ENCODE peak calls at places on chromosomes 16 and 17, in nine cellular contexts. One of them, this sample, is unnamed.

GRCh38 chr17:16091773-16092172 is 92.1 kb downstream of the TTC19 start:
- DNase-seq in body of pancreas: no peak
- DNase-seq in IMR-90: no peak
- DNase-seq in AG10803: no peak
- DNase-seq in heart right ventricle: no peak
- DNase-seq in fibroblast of the aortic adventitia: no peak
- DNase-seq in H9: no peak
- DNase-seq in H1: no peak
- DNase-seq in SK-N-SH: no peak
- DNase-seq in this sample: no peak

GRCh38 chr16:69787883-69788282 is 25.8 kb downstream of the WWP2 start:
- DNase-seq in body of pancreas: no peak
- DNase-seq in IMR-90: no peak
- DNase-seq in AG10803: no peak
- DNase-seq in heart right ventricle: no peak
- DNase-seq in fibroblast of the aortic adventitia: no peak
- DNase-seq in H9: no peak
- DNase-seq in H1: no peak
- DNase-seq in SK-N-SH: no peak
- DNase-seq in this sample: no peak

GRCh38 chr17:20952183-20952582 is 90.6 kb downstream of the USP22 start:
- DNase-seq in body of pancreas: no peak
- DNase-seq in IMR-90: no peak
- DNase-seq in AG10803: no peak
- DNase-seq in heart right ventricle: no peak
- DNase-seq in fibroblast of the aortic adventitia: no peak
- DNase-seq in H9: no peak
- DNase-seq in H1: no peak
- DNase-seq in SK-N-SH: no peak
- DNase-seq in this sample: no peak

GRCh38 chr17:8944083-8944482 is 21.4 kb downstream of the PIK3R5 start:
- DNase-seq in body of pancreas: no peak
- DNase-seq in IMR-90: no peak
- DNase-seq in AG10803: no peak
- DNase-seq in heart right ventricle: no peak
- DNase-seq in fibroblast of the aortic adventitia: no peak
- DNase-seq in H9: no peak
- DNase-seq in H1: no peak
- DNase-seq in SK-N-SH: no peak
- DNase-seq in this sample: no peak

GRCh38 chr16:89811321-89811720 is 5.1 kb downstream of the FANCA start:
- DNase-seq in body of pancreas: no peak
- DNase-seq in IMR-90: no peak
- DNase-seq in AG10803: no peak
- DNase-seq in heart right ventricle: no peak
- DNase-seq in fibroblast of the aortic adventitia: no peak
- DNase-seq in H9: no peak
- DNase-seq in H1: no peak
- DNase-seq in SK-N-SH: no peak
- DNase-seq in this sample: no peak

GRCh38 chr17:34798581-34798980 is 162.7 kb downstream of the CCT6B start:
- DNase-seq in body of pancreas: no peak
- DNase-seq in IMR-90: no peak
- DNase-seq in AG10803: no peak
- DNase-seq in heart right ventricle: no peak
- DNase-seq in fibroblast of the aortic adventitia: no peak
- DNase-seq in H9: peak
- DNase-seq in H1: no peak
- DNase-seq in SK-N-SH: no peak
- DNase-seq in this sample: no peak

GRCh38 chr16:46961373-46962353 is 11.8 kb downstream of the DNAJA2 start:
- DNase-seq in body of pancreas: no peak
- DNase-seq in IMR-90: peak
- DNase-seq in AG10803: peak
- DNase-seq in heart right ventricle: no peak
- DNase-seq in fibroblast of the aortic adventitia: peak
- DNase-seq in H9: no peak
- DNase-seq in H1: no peak
- DNase-seq in SK-N-SH: no peak
- DNase-seq in this sample: no peak

GRCh38 chr16:8376430-8376829 is 213.9 kb downstream of the TMEM114 start:
- DNase-seq in body of pancreas: no peak
- DNase-seq in IMR-90: no peak
- DNase-seq in AG10803: no peak
- DNase-seq in heart right ventricle: no peak
- DNase-seq in fibroblast of the aortic adventitia: no peak
- DNase-seq in H9: no peak
- DNase-seq in H1: no peak
- DNase-seq in SK-N-SH: no peak
- DNase-seq in this sample: no peak

GRCh38 chr16:21703589-21704174 is 39.9 kb downstream of the OTOA start:
- DNase-seq in body of pancreas: no peak
- DNase-seq in IMR-90: no peak
- DNase-seq in AG10803: no peak
- DNase-seq in heart right ventricle: no peak
- DNase-seq in fibroblast of the aortic adventitia: no peak
- DNase-seq in H9: no peak
- DNase-seq in H1: no peak
- DNase-seq in SK-N-SH: no peak
- DNase-seq in this sample: no peak

GRCh38 chr16:73793286-73793685 is 503.3 kb upstream of the PSMD7 start:
- DNase-seq in body of pancreas: no peak
- DNase-seq in IMR-90: no peak
- DNase-seq in AG10803: no peak
- DNase-seq in heart right ventricle: no peak
- DNase-seq in fibroblast of the aortic adventitia: no peak
- DNase-seq in H9: no peak
- DNase-seq in H1: no peak
- DNase-seq in SK-N-SH: no peak
- DNase-seq in this sample: no peak

GRCh38 chr17:20253323-20253722 is 214.0 kb downstream of the LGALS9B start:
- DNase-seq in body of pancreas: no peak
- DNase-seq in IMR-90: peak
- DNase-seq in AG10803: no peak
- DNase-seq in heart right ventricle: no peak
- DNase-seq in fibroblast of the aortic adventitia: no peak
- DNase-seq in H9: no peak
- DNase-seq in H1: no peak
- DNase-seq in SK-N-SH: no peak
- DNase-seq in this sample: no peak

GRCh38 chr17:71176928-71177443 is 943.8 kb upstream of the SOX9 start:
- DNase-seq in body of pancreas: no peak
- DNase-seq in IMR-90: no peak
- DNase-seq in AG10803: no peak
- DNase-seq in heart right ventricle: no peak
- DNase-seq in fibroblast of the aortic adventitia: no peak
- DNase-seq in H9: no peak
- DNase-seq in H1: no peak
- DNase-seq in SK-N-SH: no peak
- DNase-seq in this sample: no peak

DNA sequence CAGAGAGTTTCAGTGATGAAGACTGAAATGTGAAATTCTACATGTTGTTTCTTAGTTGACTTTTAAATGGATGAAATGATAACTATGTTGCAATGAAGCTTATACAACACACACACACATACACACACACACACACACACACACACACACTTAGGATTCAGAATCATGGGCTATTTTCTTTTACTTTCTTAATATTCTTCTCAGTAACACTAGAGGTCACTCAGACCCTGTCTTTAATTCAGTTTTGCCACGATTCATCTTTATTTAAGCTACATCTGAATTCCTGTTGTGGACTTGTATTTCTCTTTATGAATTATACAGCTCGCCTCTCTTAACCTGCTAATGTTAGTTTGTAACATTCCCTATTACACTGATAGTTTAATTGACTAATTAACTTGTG is 109.6 kb upstream of the GOT2 start:
- DNase-seq in body of pancreas: no peak
- DNase-seq in IMR-90: peak
- DNase-seq in AG10803: peak
- DNase-seq in heart right ventricle: no peak
- DNase-seq in fibroblast of the aortic adventitia: peak
- DNase-seq in H9: no peak
- DNase-seq in H1: no peak
- DNase-seq in SK-N-SH: peak
- DNase-seq in this sample: no peak
- TF ChIP-seq CTCF in body of pancreas: peak
- TF ChIP-seq CTCF in IMR-90: peak
- TF ChIP-seq CTCF in AG10803: peak
- TF ChIP-seq CTCF in heart right ventricle: no peak
- TF ChIP-seq CTCF in fibroblast of the aortic adventitia: no peak
- TF ChIP-seq CTCF in H9: peak
- TF ChIP-seq CTCF in H1: peak
- TF ChIP-seq CTCF in SK-N-SH: peak
- TF ChIP-seq CTCF in this sample: no peak

DNA sequence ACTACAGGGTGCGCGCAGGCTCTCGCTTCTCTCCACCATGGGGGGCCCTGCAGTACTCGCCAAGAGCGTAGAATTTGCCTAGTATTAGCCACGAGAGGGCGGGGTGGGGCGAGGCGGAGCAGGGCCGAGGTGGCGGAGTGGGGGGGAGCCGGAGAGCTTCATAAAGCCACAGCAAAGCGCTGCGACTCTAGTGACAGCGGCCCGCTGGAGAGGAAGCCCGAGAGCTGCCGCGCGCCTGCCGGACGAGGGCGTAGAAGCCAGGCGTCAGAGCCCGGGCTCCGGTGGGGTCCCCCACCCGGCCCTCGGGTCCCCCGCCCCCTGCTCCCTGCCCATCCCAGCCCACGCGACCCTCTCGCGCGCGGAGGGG is at the start of gene TBX21:
- DNase-seq in body of pancreas: peak
- DNase-seq in IMR-90: no peak
- DNase-seq in AG10803: peak
- DNase-seq in heart right ventricle: peak
- DNase-seq in fibroblast of the aortic adventitia: no peak
- DNase-seq in H9: peak
- DNase-seq in H1: peak
- DNase-seq in SK-N-SH: peak
- DNase-seq in this sample: peak
- TF ChIP-seq CTCF in body of pancreas: no peak
- TF ChIP-seq CTCF in IMR-90: peak
- TF ChIP-seq CTCF in AG10803: peak
- TF ChIP-seq CTCF in heart right ventricle: peak
- TF ChIP-seq CTCF in fibroblast of the aortic adventitia: no peak
- TF ChIP-seq CTCF in H9: peak
- TF ChIP-seq CTCF in H1: no peak
- TF ChIP-seq CTCF in SK-N-SH: peak
- TF ChIP-seq CTCF in this sample: no peak

DNA sequence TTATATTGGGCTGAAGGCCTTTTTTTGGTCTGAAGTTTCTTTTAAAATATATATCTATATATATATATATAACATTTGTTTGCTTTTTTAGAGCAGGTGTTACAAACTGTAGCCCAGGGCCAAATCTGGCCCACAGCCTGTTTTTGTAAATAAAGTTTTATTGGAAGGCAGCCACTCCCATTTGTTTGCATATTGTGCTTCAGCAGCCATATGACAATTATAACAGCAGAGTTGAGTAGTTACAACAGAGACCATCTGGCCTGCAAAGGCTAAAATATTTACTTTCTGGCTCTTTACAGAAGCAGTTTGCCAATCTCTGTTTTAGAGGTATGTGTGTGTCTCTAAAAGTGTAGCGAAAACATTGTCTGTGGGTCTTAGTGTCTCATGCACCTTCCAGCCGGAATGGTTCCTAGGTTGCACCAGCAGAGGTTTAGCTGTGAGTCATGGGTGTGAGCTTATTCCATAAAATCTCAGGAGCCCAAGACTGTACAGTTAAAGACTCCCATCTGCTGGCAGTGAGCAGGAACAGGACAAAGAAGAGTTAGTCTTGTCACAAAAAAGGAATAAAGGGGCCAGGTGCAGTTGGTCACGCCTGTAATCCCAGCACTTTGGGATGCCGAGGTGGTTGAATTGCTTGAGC is 23.8 kb downstream of the LCMT1 start:
- DNase-seq in body of pancreas: no peak
- DNase-seq in IMR-90: peak
- DNase-seq in AG10803: peak
- DNase-seq in heart right ventricle: no peak
- DNase-seq in fibroblast of the aortic adventitia: peak
- DNase-seq in H9: no peak
- DNase-seq in H1: no peak
- DNase-seq in SK-N-SH: no peak
- DNase-seq in this sample: no peak
- TF ChIP-seq CTCF in body of pancreas: no peak
- TF ChIP-seq CTCF in IMR-90: peak
- TF ChIP-seq CTCF in AG10803: peak
- TF ChIP-seq CTCF in heart right ventricle: no peak
- TF ChIP-seq CTCF in fibroblast of the aortic adventitia: peak
- TF ChIP-seq CTCF in H9: no peak
- TF ChIP-seq CTCF in H1: no peak
- TF ChIP-seq CTCF in SK-N-SH: peak
- TF ChIP-seq CTCF in this sample: no peak

GRCh38 chr17:49557204-49558024 is 18.3 kb upstream of the NXPH3 start:
- DNase-seq in body of pancreas: peak
- DNase-seq in IMR-90: peak
- DNase-seq in AG10803: peak
- DNase-seq in heart right ventricle: no peak
- DNase-seq in fibroblast of the aortic adventitia: peak
- DNase-seq in H9: peak
- DNase-seq in H1: peak
- DNase-seq in SK-N-SH: peak
- DNase-seq in this sample: no peak

GRCh38 chr17:49554694-49555494 is 20.8 kb upstream of the NXPH3 start:
- DNase-seq in body of pancreas: no peak
- DNase-seq in IMR-90: no peak
- DNase-seq in AG10803: no peak
- DNase-seq in heart right ventricle: no peak
- DNase-seq in fibroblast of the aortic adventitia: no peak
- DNase-seq in H9: no peak
- DNase-seq in H1: no peak
- DNase-seq in SK-N-SH: peak
- DNase-seq in this sample: no peak

GRCh38 chr17:49556183-49556943 is 19.3 kb upstream of the NXPH3 start:
- DNase-seq in body of pancreas: peak
- DNase-seq in IMR-90: peak
- DNase-seq in AG10803: peak
- DNase-seq in heart right ventricle: peak
- DNase-seq in fibroblast of the aortic adventitia: peak
- DNase-seq in H9: peak
- DNase-seq in H1: peak
- DNase-seq in SK-N-SH: peak
- DNase-seq in this sample: peak

GRCh38 chr17:49553676-49554335 is 21.9 kb upstream of the NXPH3 start:
- DNase-seq in body of pancreas: no peak
- DNase-seq in IMR-90: no peak
- DNase-seq in AG10803: no peak
- DNase-seq in heart right ventricle: no peak
- DNase-seq in fibroblast of the aortic adventitia: no peak
- DNase-seq in H9: no peak
- DNase-seq in H1: no peak
- DNase-seq in SK-N-SH: peak
- DNase-seq in this sample: no peak

DNA sequence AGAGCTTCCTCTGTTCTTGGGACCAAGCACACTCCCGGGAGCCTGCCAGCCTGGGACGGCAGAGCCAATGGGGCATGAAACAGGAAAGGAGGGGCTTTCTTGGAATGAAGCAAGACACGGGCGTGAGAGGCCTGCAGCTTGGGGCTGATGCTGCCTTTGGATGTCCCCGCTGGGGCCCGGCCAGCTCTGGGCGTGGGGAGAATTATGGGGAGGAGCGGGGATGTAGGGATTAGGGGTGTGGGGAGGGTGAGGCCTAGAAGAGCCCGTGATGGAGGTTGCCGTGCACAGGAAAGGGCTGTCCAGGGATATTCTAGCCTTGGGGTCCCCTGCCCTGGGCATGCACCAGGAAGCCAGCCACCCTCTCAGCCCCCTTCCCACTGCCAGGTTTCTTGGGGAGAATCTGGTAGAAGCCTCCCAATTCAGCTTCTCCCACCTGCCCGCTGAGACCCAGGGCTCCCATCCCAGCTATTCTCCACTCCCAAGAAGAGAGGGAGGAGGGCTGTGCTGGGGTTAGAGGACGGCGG is 20.1 kb upstream of the NXPH3 start:
- DNase-seq in body of pancreas: no peak
- DNase-seq in IMR-90: no peak
- DNase-seq in AG10803: no peak
- DNase-seq in heart right ventricle: no peak
- DNase-seq in fibroblast of the aortic adventitia: no peak
- DNase-seq in H9: peak
- DNase-seq in H1: no peak
- DNase-seq in SK-N-SH: peak
- DNase-seq in this sample: no peak
- TF ChIP-seq CTCF in body of pancreas: no peak
- TF ChIP-seq CTCF in IMR-90: no peak
- TF ChIP-seq CTCF in AG10803: no peak
- TF ChIP-seq CTCF in heart right ventricle: no peak
- TF ChIP-seq CTCF in fibroblast of the aortic adventitia: no peak
- TF ChIP-seq CTCF in H9: no peak
- TF ChIP-seq CTCF in H1: no peak
- TF ChIP-seq CTCF in SK-N-SH: no peak
- TF ChIP-seq CTCF in this sample: no peak